ENCODE peak calls at places on chromosomes 11 and 22, in four cellular contexts. S is amygdala, G is cardiac muscle cell, L is COR-L47. T is an unnamed sample.

GRCh38 chr11:31412946-31413345 is 43.3 kb downstream of the DNAJC24 start:
- DNase-seq in S (no peak), G (peak; percentile 56), L (no peak), T (no peak)

GRCh38 chr22:50191041-50191740 is 5.5 kb downstream of the TRABD start:
- DNase-seq in S (no peak), G (no peak), L (no peak), T (no peak)

GRCh38 chr11:118530180-118530682 is 761 bp upstream of the TMEM25 start:
- DNase-seq in S (no peak), G (no peak), L (peak; percentile 79), T (no peak)

GRCh38 chr22:30649430-30650007 is 13.9 kb downstream of the SLC35E4 start:
- DNase-seq in S (no peak), G (peak; percentile 46), L (no peak), T (peak; percentile 19)

GRCh38 chr11:64603411-64604110 is 12.5 kb downstream of the SLC22A12 start:
- DNase-seq in S (no peak), G (no peak), L (no peak), T (no peak)

GRCh38 chr11:32438883-32439487 is 3.6 kb upstream of the WT1 start:
- DNase-seq in S (no peak), G (peak; percentile 58), L (no peak), T (no peak)

GRCh38 chr22:17964153-17964552 is 60.2 kb downstream of the MICAL3 start:
- DNase-seq in S (no peak), G (no peak), L (no peak), T (no peak)

GRCh38 chr11:88035271-88035670 is 140.0 kb downstream of the RAB38 start:
- DNase-seq in S (no peak), G (no peak), L (no peak), T (no peak)

GRCh38 chr22:20647586-20648305 is 126.2 kb upstream of the SERPIND1 start:
- DNase-seq in S (no peak), G (no peak), L (no peak), T (no peak)

GRCh38 chr11:62610814-62611704 is 1.5 kb downstream of the EML3 start:
- DNase-seq in S (no peak), G (no peak), L (no peak), T (no peak)

GRCh38 chr11:20584093-20584774 is 15.2 kb upstream of the SLC6A5 start:
- DNase-seq in S (no peak), G (no peak), L (no peak), T (no peak)

GRCh38 chr11:112380464-112380863 is 119.8 kb upstream of the PLET1 start:
- DNase-seq in S (no peak), G (no peak), L (no peak), T (no peak)

GRCh38 chr22:39635719-39636118 is 65.2 kb downstream of the CACNA1I start:
- DNase-seq in S (no peak), G (no peak), L (no peak), T (no peak)

GRCh38 chr11:35030716-35031213 is 108.2 kb upstream of the CD44 start:
- DNase-seq in S (no peak), G (peak; percentile 73), L (no peak), T (peak; percentile 6)

T was measured in occipital lobe.